ENCODE peak calls at places on chromosomes 13 and 19, in nine cellular contexts. H is lower leg skin; X is T follicular helper cell; E is stimulated activated CD8-positive, alpha-beta memory T cell treated with anti-CD3 and anti-CD28 coated beads, Interleukin-4, amount 100 ng/mL, for 4 hours; Q is hepatic stellate cell; N is hepatocyte; Z is foreskin fibroblast; S is GM06990; R is NCI-H1694. I is an unnamed sample.

GRCh38 chr13:35781044-35781443 is 304.6 kb upstream of the MAB21L1 start:
- DNase-seq in H (no peak), X (no peak), E (no peak), Q (no peak), N (no peak), Z (no peak), S (no peak), R (no peak), I (no peak)

GRCh38 chr13:90717451-90717936 is 630.0 kb upstream of the MIR17HG start:
- DNase-seq in H (no peak), X (no peak), E (no peak), Q (no peak), N (peak), Z (peak), S (no peak), R (no peak), I (no peak)

GRCh38 chr13:59043016-59043415 is 1120.7 kb downstream of the DIAPH3 start:
- DNase-seq in H (no peak), X (no peak), E (no peak), Q (no peak), N (no peak), Z (no peak), S (no peak), R (no peak), I (no peak)

GRCh38 chr13:40306817-40307216 is 359.6 kb downstream of the FOXO1 start:
- DNase-seq in H (no peak), X (no peak), E (no peak), Q (no peak), N (no peak), Z (no peak), S (no peak), R (no peak), I (no peak)

GRCh38 chr13:44843403-44843802 is 145.9 kb downstream of the NUFIP1 start:
- DNase-seq in H (no peak), X (no peak), E (no peak), Q (no peak), N (no peak), Z (peak), S (no peak), R (no peak), I (no peak)

GRCh38 chr13:36986462-36987240 is 12.5 kb downstream of the ALG5 start:
- DNase-seq in H (no peak), X (no peak), E (no peak), Q (no peak), N (no peak), Z (peak), S (no peak), R (no peak), I (peak)

GRCh38 chr19:57807541-57807940 is 7.2 kb downstream of the ZNF552 start:
- DNase-seq in H (no peak), X (no peak), E (no peak), Q (no peak), N (no peak), Z (no peak), S (no peak), R (no peak), I (no peak)

GRCh38 chr13:76693086-76693485 is 193.1 kb downstream of the KCTD12 start:
- DNase-seq in H (no peak), X (no peak), E (no peak), Q (no peak), N (no peak), Z (no peak), S (no peak), R (no peak), I (no peak)

GRCh38 chr13:29436291-29436690 is 159.2 kb downstream of the SLC7A1 start:
- DNase-seq in H (no peak), X (no peak), E (no peak), Q (peak), N (no peak), Z (peak), S (no peak), R (no peak), I (peak)

GRCh38 chr13:49584771-49585182 is 581 bp downstream of the RCBTB1 start:
- DNase-seq in H (no peak), X (no peak), E (no peak), Q (no peak), N (peak), Z (no peak), S (no peak), R (no peak), I (no peak)

GRCh38 chr13:95641291-95641811 is 3.2 kb downstream of the DZIP1 start:
- DNase-seq in H (no peak), X (no peak), E (no peak), Q (peak), N (peak), Z (no peak), S (no peak), R (no peak), I (no peak)

GRCh38 chr13:85068231-85068630 is 731.0 kb downstream of the SLITRK6 start:
- DNase-seq in H (no peak), X (no peak), E (no peak), Q (no peak), N (no peak), Z (no peak), S (no peak), R (no peak), I (no peak)

GRCh38 chr19:2061936-2062729 is 11.1 kb upstream of the MKNK2 start:
- DNase-seq in H (no peak), X (no peak), E (no peak), Q (no peak), N (peak), Z (no peak), S (no peak), R (no peak), I (no peak)

I was measured in AG08396.